ENCODE peak calls at places on chromosomes 12 and 14, in seven cellular contexts. Z is A549, A is cardiac fibroblast, Y is GM23338, J is OCI-LY7, K is mammary epithelial cell, X is tibial artery. H is an unnamed sample.

GRCh38 chr14:58697927-58698641 is 60.3 kb downstream of the DACT1 start:
- DNase-seq in J (no peak), Z (no peak), X (no peak), Y (no peak), A (no peak), K (peak), H (no peak)

GRCh38 chr14:32826404-32827082 is 112.1 kb upstream of the NPAS3 start:
- DNase-seq in Y (peak), Z (no peak), X (no peak), K (no peak), A (peak), J (no peak), H (no peak)

GRCh38 chr12:54036620-54037359 is 3.9 kb downstream of the HOXC5 start:
- DNase-seq in J (peak), K (peak), Z (peak), Y (peak), A (no peak), X (peak), H (no peak)

GRCh38 chr12:73935817-73936216 is 601.8 kb upstream of the ATXN7L3B start:
- DNase-seq in K (peak), A (no peak), J (peak), Y (peak), X (no peak), Z (no peak), H (no peak)

GRCh38 chr14:101707285-101707842 is 54.1 kb upstream of the PPP2R5C start:
- DNase-seq in Y (peak), Z (peak), K (peak), X (no peak), J (peak), A (peak), H (peak)

GRCh38 chr12:3071107-3071506 is 6.1 kb upstream of the TSPAN9 start:
- DNase-seq in J (no peak), X (no peak), K (no peak), Z (no peak), Y (no peak), A (no peak), H (no peak)

GRCh38 chr14:21099596-21099985 is 1.1 kb upstream of the ZNF219 start:
- DNase-seq in J (no peak), A (no peak), Z (no peak), K (no peak), Y (no peak), X (no peak), H (no peak)

GRCh38 chr12:93581370-93581769 is 8.9 kb downstream of the SOCS2 start:
- DNase-seq in A (no peak), K (no peak), Z (no peak), Y (no peak), X (no peak), J (no peak), H (no peak)

GRCh38 chr14:21105095-21105494 is 4.2 kb downstream of the TMEM253 start:
- DNase-seq in J (no peak), A (no peak), X (no peak), K (no peak), Y (no peak), Z (no peak), H (no peak)

GRCh38 chr14:65434216-65434850 is 21.8 kb downstream of the FUT8 start:
- DNase-seq in A (no peak), K (no peak), Y (peak), Z (no peak), J (no peak), X (no peak), H (no peak)

GRCh38 chr14:64970776-64971451 is 1.2 kb downstream of the RAB15 start:
- DNase-seq in X (no peak), Z (peak), K (no peak), A (no peak), Y (peak), J (no peak), H (no peak)

GRCh38 chr12:188910-189621 is 24.9 kb downstream of the SLC6A12 start:
- DNase-seq in K (no peak), A (peak), J (no peak), Y (peak), Z (peak), X (no peak), H (peak)

GRCh38 chr12:95805864-95806669 is 15.5 kb upstream of the NTN4 start:
- DNase-seq in Y (no peak), X (peak), J (no peak), Z (peak), K (peak), A (peak), H (no peak)

GRCh38 chr12:77299910-77300772 is 234.8 kb upstream of the E2F7 start:
- DNase-seq in K (peak), A (peak), Y (no peak), X (no peak), J (no peak), Z (no peak), H (no peak)

GRCh38 chr14:101774006-101774755 is 12.7 kb downstream of the PPP2R5C start:
- DNase-seq in A (no peak), J (peak), Z (no peak), Y (no peak), X (no peak), K (no peak), H (no peak)

GRCh38 chr12:81863406-81863805 is 104.3 kb upstream of the PPFIA2 start:
- DNase-seq in K (no peak), Z (no peak), J (no peak), Y (peak), A (no peak), X (no peak), H (no peak)

GRCh38 chr12:76220980-76221379 is 127.2 kb downstream of the BBS10 start:
- DNase-seq in A (peak), J (no peak), Y (peak), K (no peak), X (no peak), Z (no peak), H (no peak)

GRCh38 chr14:87944987-87945604 is 47.9 kb downstream of the GALC start:
- DNase-seq in J (peak), X (no peak), Z (no peak), K (peak), Y (peak), A (peak), H (peak)

GRCh38 chr14:90850487-90850886 is 34.3 kb upstream of the TTC7B start:
- DNase-seq in J (no peak), A (peak), Y (peak), K (peak), Z (no peak), X (no peak), H (no peak)

GRCh38 chr14:54251356-54251755 is 145.5 kb upstream of the CDKN3 start:
- DNase-seq in K (no peak), J (no peak), Z (no peak), X (no peak), A (no peak), Y (no peak), H (no peak)

GRCh38 chr14:103871596-103872480 is 24.5 kb upstream of the PPP1R13B start:
- DNase-seq in Z (peak), A (no peak), K (no peak), X (no peak), J (peak), Y (peak), H (peak)

GRCh38 chr12:12263909-12264308 is 2.9 kb downstream of the LRP6 start:
- DNase-seq in Y (no peak), Z (no peak), A (no peak), J (no peak), K (no peak), X (no peak), H (no peak)
- H3K4me3 ChIP-seq in Y (no peak), Z (no peak), A (no peak), J (no peak), K (no peak), X (no peak), H (no peak)

GRCh38 chr12:48286665-48287064 is 64.1 kb downstream of the ZNF641 start:
- DNase-seq in Z (no peak), Y (peak), J (peak), K (no peak), X (no peak), A (peak), H (no peak)
- TF ChIP-seq CTCF in Z (peak), Y (peak), J (peak), K (peak), X (peak), A (peak), H (peak)

GRCh38 chr14:99179506-99179905 is 92.5 kb downstream of the BCL11B start:
- DNase-seq in K (no peak), Z (no peak), X (no peak), Y (no peak), A (no peak), J (no peak), H (no peak)
- H3K4me3 ChIP-seq in K (no peak), Z (no peak), X (no peak), Y (no peak), A (no peak), J (no peak), H (no peak)

GRCh38 chr14:76267322-76268012 is 108.5 kb upstream of the ESRRB start:
- DNase-seq in X (peak), A (peak), K (no peak), J (no peak), Y (peak), Z (no peak), H (no peak)
- TF ChIP-seq CTCF in X (no peak), A (peak), K (peak), J (no peak), Y (no peak), Z (no peak), H (no peak)